ENCODE peak calls at places on chromosome 9, in ten cellular contexts. One of them, this sample, is unnamed.
A peak's percentile ranks its signal among the peaks of the same experiment; 100 is the strongest.

GRCh38 chr9:117368684-117369230 is 46.1 kb downstream of the ASTN2 start:
- DNase-seq in osteoblast: no peak
- DNase-seq in fibroblast of the aortic adventitia: no peak
- DNase-seq in brain microvascular endothelial cell: no peak
- DNase-seq in A549: no peak
- DNase-seq in MM.1S: no peak
- DNase-seq in GM12865: no peak
- DNase-seq in psoas muscle: no peak
- DNase-seq in uterus: no peak
- DNase-seq in AG04450: no peak
- DNase-seq in this sample: no peak

GRCh38 chr9:32825203-32825602 is 41.9 kb downstream of the TMEM215 start:
- DNase-seq in GM12865: no peak
- DNase-seq in MM.1S: no peak
- DNase-seq in psoas muscle: no peak
- DNase-seq in osteoblast: no peak
- DNase-seq in fibroblast of the aortic adventitia: no peak
- DNase-seq in brain microvascular endothelial cell: no peak
- DNase-seq in A549: no peak
- DNase-seq in uterus: no peak
- DNase-seq in AG04450: no peak
- DNase-seq in this sample: no peak

GRCh38 chr9:75087279-75087823 is 604 bp downstream of the NMRK1 start:
- DNase-seq in A549: peak; percentile 37
- DNase-seq in brain microvascular endothelial cell: peak; percentile 26
- DNase-seq in AG04450: no peak
- DNase-seq in MM.1S: peak; percentile 83
- DNase-seq in GM12865: peak; percentile 72
- DNase-seq in uterus: no peak
- DNase-seq in osteoblast: peak; percentile 65
- DNase-seq in psoas muscle: peak; percentile 31
- DNase-seq in fibroblast of the aortic adventitia: peak; percentile 62
- DNase-seq in this sample: no peak

GRCh38 chr9:5982352-5982751 is 33.1 kb downstream of the RANBP6 start:
- DNase-seq in A549: no peak
- DNase-seq in uterus: no peak
- DNase-seq in MM.1S: no peak
- DNase-seq in fibroblast of the aortic adventitia: no peak
- DNase-seq in GM12865: no peak
- DNase-seq in psoas muscle: no peak
- DNase-seq in AG04450: no peak
- DNase-seq in osteoblast: no peak
- DNase-seq in brain microvascular endothelial cell: no peak
- DNase-seq in this sample: peak; percentile 41

GRCh38 chr9:17744786-17745185 is 165.9 kb downstream of the SH3GL2 start:
- DNase-seq in brain microvascular endothelial cell: no peak
- DNase-seq in psoas muscle: no peak
- DNase-seq in fibroblast of the aortic adventitia: peak; percentile 18
- DNase-seq in uterus: no peak
- DNase-seq in MM.1S: no peak
- DNase-seq in AG04450: no peak
- DNase-seq in A549: no peak
- DNase-seq in GM12865: no peak
- DNase-seq in osteoblast: peak; percentile 26
- DNase-seq in this sample: no peak

GRCh38 chr9:127263664-127264063 is 910 bp upstream of the GARNL3 start:
- DNase-seq in fibroblast of the aortic adventitia: no peak
- DNase-seq in A549: no peak
- DNase-seq in MM.1S: no peak
- DNase-seq in AG04450: no peak
- DNase-seq in osteoblast: no peak
- DNase-seq in uterus: no peak
- DNase-seq in GM12865: no peak
- DNase-seq in brain microvascular endothelial cell: no peak
- DNase-seq in psoas muscle: no peak
- DNase-seq in this sample: no peak

GRCh38 chr9:121613009-121613766 is 38.2 kb upstream of the DAB2IP start:
- DNase-seq in AG04450: no peak
- DNase-seq in psoas muscle: no peak
- DNase-seq in A549: no peak
- DNase-seq in GM12865: no peak
- DNase-seq in osteoblast: no peak
- DNase-seq in fibroblast of the aortic adventitia: no peak
- DNase-seq in uterus: no peak
- DNase-seq in brain microvascular endothelial cell: no peak
- DNase-seq in MM.1S: no peak
- DNase-seq in this sample: no peak

GRCh38 chr9:134226221-134226930 is 62.0 kb upstream of the RNU6ATAC start:
- DNase-seq in fibroblast of the aortic adventitia: no peak
- DNase-seq in brain microvascular endothelial cell: no peak
- DNase-seq in A549: peak; percentile 43
- DNase-seq in osteoblast: peak; percentile 94
- DNase-seq in GM12865: no peak
- DNase-seq in psoas muscle: no peak
- DNase-seq in MM.1S: no peak
- DNase-seq in uterus: no peak
- DNase-seq in AG04450: peak; percentile 44
- DNase-seq in this sample: no peak

GRCh38 chr9:116154334-116154975 is 864 bp downstream of the PAPPA start:
- DNase-seq in osteoblast: peak; percentile 87
- DNase-seq in psoas muscle: peak; percentile 23
- DNase-seq in fibroblast of the aortic adventitia: no peak
- DNase-seq in MM.1S: peak; percentile 35
- DNase-seq in uterus: peak; percentile 36
- DNase-seq in GM12865: no peak
- DNase-seq in A549: no peak
- DNase-seq in AG04450: no peak
- DNase-seq in brain microvascular endothelial cell: no peak
- DNase-seq in this sample: no peak

GRCh38 chr9:84670801-84671153 is 1.2 kb downstream of the NTRK2 start:
- DNase-seq in AG04450: no peak
- DNase-seq in fibroblast of the aortic adventitia: no peak
- DNase-seq in osteoblast: no peak
- DNase-seq in psoas muscle: no peak
- DNase-seq in brain microvascular endothelial cell: no peak
- DNase-seq in A549: no peak
- DNase-seq in uterus: no peak
- DNase-seq in MM.1S: no peak
- DNase-seq in GM12865: no peak
- DNase-seq in this sample: no peak

GRCh38 chr9:76451234-76451633 is 7.7 kb upstream of the GCNT1 start:
- DNase-seq in uterus: no peak
- DNase-seq in fibroblast of the aortic adventitia: peak; percentile 95
- DNase-seq in GM12865: no peak
- DNase-seq in brain microvascular endothelial cell: peak; percentile 83
- DNase-seq in MM.1S: no peak
- DNase-seq in AG04450: no peak
- DNase-seq in osteoblast: peak; percentile 70
- DNase-seq in psoas muscle: no peak
- DNase-seq in A549: peak; percentile 18
- DNase-seq in this sample: no peak

DNA sequence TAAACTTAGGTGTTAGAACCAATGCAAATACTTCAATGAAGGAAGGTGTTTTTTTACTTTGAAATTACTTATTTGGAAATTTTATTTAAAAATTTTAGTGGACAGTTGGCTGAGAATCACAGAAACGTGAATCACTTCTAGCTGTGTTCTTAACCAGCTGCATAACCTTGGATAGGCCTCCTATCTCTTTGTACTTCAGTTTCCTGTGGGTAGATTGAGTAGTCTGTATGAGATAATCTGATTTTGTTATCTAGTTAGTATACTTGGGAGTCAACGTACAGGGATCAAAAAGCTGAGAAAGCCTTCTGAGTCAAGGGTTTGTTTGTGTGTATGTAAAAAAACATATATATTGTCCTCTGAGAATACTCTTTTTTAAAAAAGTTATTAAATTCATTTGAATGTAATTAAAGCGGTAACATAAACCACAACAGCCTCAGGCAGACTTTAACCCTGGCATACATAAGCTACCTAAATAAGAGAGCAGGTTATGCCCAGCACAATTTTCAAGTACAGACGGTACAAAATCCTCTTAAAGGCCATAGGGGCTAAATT is 38.1 kb upstream of the ZCCHC7 start:
- DNase-seq in brain microvascular endothelial cell: peak; percentile 9
- DNase-seq in AG04450: no peak
- DNase-seq in fibroblast of the aortic adventitia: peak; percentile 35
- DNase-seq in A549: no peak
- DNase-seq in psoas muscle: no peak
- DNase-seq in MM.1S: no peak
- DNase-seq in osteoblast: no peak
- DNase-seq in uterus: no peak
- DNase-seq in GM12865: peak; percentile 23
- DNase-seq in this sample: no peak
- H3K4me3 ChIP-seq in brain microvascular endothelial cell: no peak overlapping the region
- H3K4me3 ChIP-seq in AG04450: no peak overlapping the region
- H3K4me3 ChIP-seq in fibroblast of the aortic adventitia: no peak overlapping the region
- H3K4me3 ChIP-seq in A549: no peak overlapping the region
- H3K4me3 ChIP-seq in psoas muscle: no peak overlapping the region
- H3K4me3 ChIP-seq in MM.1S: no peak overlapping the region
- H3K4me3 ChIP-seq in osteoblast: no peak overlapping the region
- H3K4me3 ChIP-seq in uterus: no peak overlapping the region
- H3K4me3 ChIP-seq in GM12865: peak overlapping the region; percentile 69
- H3K4me3 ChIP-seq in this sample: no peak overlapping the region

GRCh38 chr9:131117762-131118145 is 7.6 kb upstream of the NUP214 start:
- DNase-seq in brain microvascular endothelial cell: no peak
- DNase-seq in GM12865: no peak
- DNase-seq in MM.1S: no peak
- DNase-seq in osteoblast: no peak
- DNase-seq in psoas muscle: no peak
- DNase-seq in AG04450: no peak
- DNase-seq in fibroblast of the aortic adventitia: no peak
- DNase-seq in A549: no peak
- DNase-seq in uterus: no peak
- DNase-seq in this sample: no peak

GRCh38 chr9:131113655-131114563 is 11.5 kb upstream of the NUP214 start:
- DNase-seq in psoas muscle: no peak
- DNase-seq in uterus: no peak
- DNase-seq in brain microvascular endothelial cell: no peak
- DNase-seq in GM12865: no peak
- DNase-seq in A549: no peak
- DNase-seq in osteoblast: peak; percentile 46
- DNase-seq in AG04450: no peak
- DNase-seq in MM.1S: no peak
- DNase-seq in fibroblast of the aortic adventitia: no peak
- DNase-seq in this sample: no peak

GRCh38 chr9:131119600-131119999 is 5.8 kb upstream of the NUP214 start:
- DNase-seq in A549: no peak
- DNase-seq in fibroblast of the aortic adventitia: no peak
- DNase-seq in AG04450: no peak
- DNase-seq in GM12865: no peak
- DNase-seq in uterus: no peak
- DNase-seq in brain microvascular endothelial cell: no peak
- DNase-seq in MM.1S: no peak
- DNase-seq in psoas muscle: no peak
- DNase-seq in osteoblast: no peak
- DNase-seq in this sample: no peak

GRCh38 chr9:131116281-131117101 is 8.9 kb upstream of the NUP214 start:
- DNase-seq in AG04450: no peak
- DNase-seq in uterus: no peak
- DNase-seq in brain microvascular endothelial cell: no peak
- DNase-seq in psoas muscle: no peak
- DNase-seq in GM12865: no peak
- DNase-seq in osteoblast: peak; percentile 62
- DNase-seq in fibroblast of the aortic adventitia: no peak
- DNase-seq in A549: no peak
- DNase-seq in MM.1S: no peak
- DNase-seq in this sample: no peak

GRCh38 chr9:131117111-131117761 is 8.2 kb upstream of the NUP214 start:
- DNase-seq in psoas muscle: no peak
- DNase-seq in fibroblast of the aortic adventitia: no peak
- DNase-seq in uterus: no peak
- DNase-seq in brain microvascular endothelial cell: no peak
- DNase-seq in AG04450: no peak
- DNase-seq in osteoblast: peak; percentile 61
- DNase-seq in GM12865: no peak
- DNase-seq in MM.1S: no peak
- DNase-seq in A549: no peak
- DNase-seq in this sample: no peak
- TF ChIP-seq CTCF in psoas muscle: no peak
- TF ChIP-seq CTCF in fibroblast of the aortic adventitia: no peak
- TF ChIP-seq CTCF in uterus: no peak
- TF ChIP-seq CTCF in brain microvascular endothelial cell: no peak
- TF ChIP-seq CTCF in AG04450: no peak
- TF ChIP-seq CTCF in osteoblast: no peak
- TF ChIP-seq CTCF in GM12865: no peak
- TF ChIP-seq CTCF in MM.1S: no peak
- TF ChIP-seq CTCF in A549: no peak
- TF ChIP-seq CTCF in this sample: no peak

DNA sequence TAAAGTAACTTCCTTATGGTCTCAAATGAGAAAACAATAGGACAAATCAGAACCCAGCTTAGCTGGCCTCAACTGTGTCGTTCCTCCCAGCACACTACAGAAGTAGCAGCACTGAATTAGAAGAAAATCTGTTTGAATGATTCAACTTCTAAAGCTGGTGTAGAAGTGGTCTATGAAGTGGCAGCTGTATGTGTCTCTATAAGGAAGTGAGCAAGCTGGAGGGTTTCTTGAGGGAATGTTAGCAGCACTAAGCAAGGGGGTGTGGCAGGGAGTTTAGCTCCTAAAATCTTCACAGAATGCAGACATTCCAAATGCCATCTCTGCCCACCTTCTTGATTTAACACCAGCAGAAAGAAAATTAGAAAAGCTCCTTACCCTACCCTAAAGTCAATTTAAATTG is 4.1 kb downstream of the KLF9 start:
- DNase-seq in MM.1S: no peak
- DNase-seq in uterus: no peak
- DNase-seq in fibroblast of the aortic adventitia: peak; percentile 70
- DNase-seq in psoas muscle: no peak
- DNase-seq in brain microvascular endothelial cell: no peak
- DNase-seq in GM12865: no peak
- DNase-seq in osteoblast: no peak
- DNase-seq in A549: no peak
- DNase-seq in AG04450: no peak
- DNase-seq in this sample: no peak
- H3K4me3 ChIP-seq in MM.1S: no peak overlapping the region
- H3K4me3 ChIP-seq in uterus: peak overlapping the region; percentile 97
- H3K4me3 ChIP-seq in fibroblast of the aortic adventitia: peak overlapping the region; percentile 95
- H3K4me3 ChIP-seq in psoas muscle: peak overlapping the region; percentile 84
- H3K4me3 ChIP-seq in brain microvascular endothelial cell: peak overlapping the region; percentile 96
- H3K4me3 ChIP-seq in GM12865: no peak overlapping the region
- H3K4me3 ChIP-seq in osteoblast: peak overlapping the region; percentile 80
- H3K4me3 ChIP-seq in A549: no peak overlapping the region
- H3K4me3 ChIP-seq in AG04450: peak overlapping the region; percentile 98
- H3K4me3 ChIP-seq in this sample: peak overlapping the region; percentile 77

DNA sequence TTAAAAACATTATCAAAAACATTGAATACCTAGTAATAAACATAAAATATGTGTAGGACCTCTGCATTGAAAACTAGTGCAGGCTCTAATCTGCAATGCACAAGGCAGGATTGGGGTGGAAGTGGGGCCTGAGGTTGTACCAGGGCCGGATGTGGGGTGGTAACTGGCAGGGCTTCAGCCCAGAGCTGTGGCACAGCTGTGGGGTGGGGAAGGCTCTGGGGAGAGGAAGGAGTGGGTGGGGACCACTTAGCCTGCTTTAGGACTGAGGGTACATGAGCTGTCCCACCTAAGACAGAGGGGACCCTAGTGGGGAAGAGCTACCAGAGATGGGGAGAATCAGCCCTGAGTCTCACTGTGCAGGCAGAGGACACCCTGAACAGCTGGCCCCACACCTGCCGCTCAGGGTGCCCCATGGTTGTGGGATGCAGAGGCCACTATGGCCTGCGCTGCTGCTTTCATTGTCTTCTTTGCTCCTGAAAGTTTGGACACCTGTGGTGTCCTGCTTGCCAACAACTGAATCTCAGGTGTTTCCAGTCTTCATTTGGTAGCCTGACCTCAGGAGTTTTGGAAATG is 311.4 kb downstream of the TLE4 start:
- DNase-seq in fibroblast of the aortic adventitia: no peak
- DNase-seq in brain microvascular endothelial cell: no peak
- DNase-seq in uterus: no peak
- DNase-seq in osteoblast: no peak
- DNase-seq in psoas muscle: no peak
- DNase-seq in GM12865: peak; percentile 12
- DNase-seq in AG04450: no peak
- DNase-seq in MM.1S: no peak
- DNase-seq in A549: no peak
- DNase-seq in this sample: no peak
- TF ChIP-seq CTCF in fibroblast of the aortic adventitia: no peak
- TF ChIP-seq CTCF in brain microvascular endothelial cell: no peak
- TF ChIP-seq CTCF in uterus: no peak
- TF ChIP-seq CTCF in osteoblast: no peak
- TF ChIP-seq CTCF in psoas muscle: no peak
- TF ChIP-seq CTCF in GM12865: no peak
- TF ChIP-seq CTCF in AG04450: no peak
- TF ChIP-seq CTCF in MM.1S: no peak
- TF ChIP-seq CTCF in A549: no peak
- TF ChIP-seq CTCF in this sample: no peak